ENCODE peak calls at places on chromosomes 2 and 18, in four cellular contexts. One of them, this sample, is unnamed.

GRCh38 chr18:49447810-49448745 is 12.4 kb downstream of the DYM start:
- DNase-seq in K562: peak
- DNase-seq in A549: peak
- DNase-seq in MM.1S: peak
- DNase-seq in this sample: peak

GRCh38 chr2:725464-725863 is 48.3 kb upstream of the TMEM18 start:
- DNase-seq in MM.1S: no peak
- DNase-seq in A549: no peak
- DNase-seq in K562: no peak
- DNase-seq in this sample: no peak

GRCh38 chr2:15588329-15588919 is 3.2 kb upstream of the DDX1 start:
- DNase-seq in A549: peak
- DNase-seq in K562: peak
- DNase-seq in MM.1S: peak
- DNase-seq in this sample: peak

GRCh38 chr18:25055076-25055475 is 296.9 kb downstream of the ZNF521 start:
- DNase-seq in MM.1S: no peak
- DNase-seq in K562: no peak
- DNase-seq in A549: no peak
- DNase-seq in this sample: no peak

GRCh38 chr2:14535156-14535555 is 97.4 kb upstream of the LRATD1 start:
- DNase-seq in A549: no peak
- DNase-seq in MM.1S: no peak
- DNase-seq in K562: no peak
- DNase-seq in this sample: no peak

GRCh38 chr2:98647636-98648035 is 39.2 kb downstream of the UNC50 start:
- DNase-seq in A549: no peak
- DNase-seq in K562: no peak
- DNase-seq in MM.1S: no peak
- DNase-seq in this sample: no peak

GRCh38 chr2:190159453-190159852 is 96.9 kb upstream of the MSTN start:
- DNase-seq in MM.1S: no peak
- DNase-seq in K562: no peak
- DNase-seq in A549: no peak
- DNase-seq in this sample: no peak

GRCh38 chr2:120619579-120619978 is 116.1 kb upstream of the GLI2 start:
- DNase-seq in A549: no peak
- DNase-seq in K562: no peak
- DNase-seq in MM.1S: no peak
- DNase-seq in this sample: no peak

GRCh38 chr2:191318729-191319078 is 73.5 kb downstream of the MYO1B start:
- DNase-seq in A549: peak
- DNase-seq in K562: no peak
- DNase-seq in MM.1S: no peak
- DNase-seq in this sample: no peak

GRCh38 chr2:9975805-9976447 is 24.4 kb downstream of the GRHL1 start:
- DNase-seq in MM.1S: no peak
- DNase-seq in A549: peak
- DNase-seq in K562: peak
- DNase-seq in this sample: no peak

GRCh38 chr2:217393585-217394032 is 533.7 kb upstream of the TNP1 start:
- DNase-seq in MM.1S: no peak
- DNase-seq in A549: peak
- DNase-seq in K562: no peak
- DNase-seq in this sample: no peak

GRCh38 chr2:240599141-240599583 is 12.6 kb downstream of the CAPN10 start:
- DNase-seq in K562: no peak
- DNase-seq in A549: no peak
- DNase-seq in MM.1S: no peak
- DNase-seq in this sample: no peak

GRCh38 chr2:168490015-168490874 is 34.2 kb downstream of the CERS6 start:
- DNase-seq in K562: peak
- DNase-seq in MM.1S: peak
- DNase-seq in A549: peak
- DNase-seq in this sample: peak

GRCh38 chr2:151733781-151734672 is at the start of gene NEB:
- DNase-seq in A549: no peak
- DNase-seq in K562: no peak
- DNase-seq in MM.1S: no peak
- DNase-seq in this sample: no peak

GRCh38 chr18:13440277-13441248 is 222.0 kb downstream of the LDLRAD4 start:
- DNase-seq in K562: no peak
- DNase-seq in MM.1S: no peak
- DNase-seq in A549: no peak
- DNase-seq in this sample: no peak

GRCh38 chr2:176490061-176490861 is 221.0 kb downstream of the MTX2 start:
- DNase-seq in K562: peak
- DNase-seq in A549: no peak
- DNase-seq in MM.1S: no peak
- DNase-seq in this sample: no peak

GRCh38 chr2:214699236-214699635 is 110.2 kb downstream of the BARD1 start:
- DNase-seq in MM.1S: no peak
- DNase-seq in K562: no peak
- DNase-seq in A549: no peak
- DNase-seq in this sample: no peak

GRCh38 chr18:25181993-25182392 is 170.0 kb downstream of the ZNF521 start:
- DNase-seq in A549: no peak
- DNase-seq in K562: no peak
- DNase-seq in MM.1S: no peak
- DNase-seq in this sample: no peak

GRCh38 chr18:2302628-2303516 is 268.4 kb downstream of the METTL4 start:
- DNase-seq in MM.1S: no peak
- DNase-seq in K562: peak
- DNase-seq in A549: peak
- DNase-seq in this sample: no peak

GRCh38 chr2:62306751-62307468 is 111.0 kb downstream of the B3GNT2 start:
- DNase-seq in A549: no peak
- DNase-seq in MM.1S: peak
- DNase-seq in K562: no peak
- DNase-seq in this sample: peak

GRCh38 chr2:11082880-11083279 is 72.4 kb upstream of the SLC66A3 start:
- DNase-seq in A549: no peak
- DNase-seq in MM.1S: no peak
- DNase-seq in K562: no peak
- DNase-seq in this sample: no peak

GRCh38 chr2:60806988-60807681 is 51.1 kb downstream of the PAPOLG start:
- DNase-seq in MM.1S: peak
- DNase-seq in K562: peak
- DNase-seq in A549: no peak
- DNase-seq in this sample: peak

GRCh38 chr2:190318931-190319556 is 582 bp downstream of the HIBCH start:
- DNase-seq in A549: no peak
- DNase-seq in MM.1S: peak
- DNase-seq in K562: peak
- DNase-seq in this sample: peak

GRCh38 chr18:44066541-44066940 is 614.1 kb upstream of the SETBP1 start:
- DNase-seq in A549: no peak
- DNase-seq in K562: no peak
- DNase-seq in MM.1S: no peak
- DNase-seq in this sample: no peak

GRCh38 chr2:27627963-27628766 is 647 bp downstream of the CCDC121 start:
- DNase-seq in K562: peak
- DNase-seq in A549: peak
- DNase-seq in MM.1S: no peak
- DNase-seq in this sample: peak

GRCh38 chr2:234427081-234428058 is 69.5 kb downstream of the ARL4C start:
- DNase-seq in K562: no peak
- DNase-seq in A549: peak
- DNase-seq in MM.1S: no peak
- DNase-seq in this sample: peak

GRCh38 chr2:239109041-239109915 is 261.4 kb downstream of the TWIST2 start:
- DNase-seq in MM.1S: no peak
- DNase-seq in A549: peak
- DNase-seq in K562: no peak
- DNase-seq in this sample: no peak

GRCh38 chr18:48832961-48833700 is 117.6 kb downstream of the SMAD7 start:
- DNase-seq in MM.1S: no peak
- DNase-seq in K562: no peak
- DNase-seq in A549: peak
- DNase-seq in this sample: peak

GRCh38 chr2:197011777-197012641 is 85.5 kb upstream of the PGAP1 start:
- DNase-seq in A549: peak
- DNase-seq in MM.1S: peak
- DNase-seq in K562: peak
- DNase-seq in this sample: peak

GRCh38 chr2:111100087-111100764 is 20.5 kb upstream of the BCL2L11 start:
- DNase-seq in K562: no peak
- DNase-seq in MM.1S: peak
- DNase-seq in A549: no peak
- DNase-seq in this sample: peak

GRCh38 chr2:209238765-209239584 is 184.9 kb upstream of the MAP2 start:
- DNase-seq in K562: no peak
- DNase-seq in MM.1S: no peak
- DNase-seq in A549: no peak
- DNase-seq in this sample: no peak

GRCh38 chr2:219252900-219253752 is at the start of gene TUBA4B:
- DNase-seq in K562: peak
- DNase-seq in MM.1S: peak
- DNase-seq in A549: peak
- DNase-seq in this sample: peak

GRCh38 chr2:96315400-96316071 is 9.6 kb upstream of the ITPRIPL1 start:
- DNase-seq in A549: peak
- DNase-seq in K562: no peak
- DNase-seq in MM.1S: no peak
- DNase-seq in this sample: peak

GRCh38 chr2:30336978-30337841 is 105.9 kb downstream of the LBH start:
- DNase-seq in MM.1S: peak
- DNase-seq in A549: no peak
- DNase-seq in K562: no peak
- DNase-seq in this sample: peak
- H3K4me3 ChIP-seq in MM.1S: peak
- H3K4me3 ChIP-seq in A549: no peak
- H3K4me3 ChIP-seq in K562: no peak
- H3K4me3 ChIP-seq in this sample: peak

DNA sequence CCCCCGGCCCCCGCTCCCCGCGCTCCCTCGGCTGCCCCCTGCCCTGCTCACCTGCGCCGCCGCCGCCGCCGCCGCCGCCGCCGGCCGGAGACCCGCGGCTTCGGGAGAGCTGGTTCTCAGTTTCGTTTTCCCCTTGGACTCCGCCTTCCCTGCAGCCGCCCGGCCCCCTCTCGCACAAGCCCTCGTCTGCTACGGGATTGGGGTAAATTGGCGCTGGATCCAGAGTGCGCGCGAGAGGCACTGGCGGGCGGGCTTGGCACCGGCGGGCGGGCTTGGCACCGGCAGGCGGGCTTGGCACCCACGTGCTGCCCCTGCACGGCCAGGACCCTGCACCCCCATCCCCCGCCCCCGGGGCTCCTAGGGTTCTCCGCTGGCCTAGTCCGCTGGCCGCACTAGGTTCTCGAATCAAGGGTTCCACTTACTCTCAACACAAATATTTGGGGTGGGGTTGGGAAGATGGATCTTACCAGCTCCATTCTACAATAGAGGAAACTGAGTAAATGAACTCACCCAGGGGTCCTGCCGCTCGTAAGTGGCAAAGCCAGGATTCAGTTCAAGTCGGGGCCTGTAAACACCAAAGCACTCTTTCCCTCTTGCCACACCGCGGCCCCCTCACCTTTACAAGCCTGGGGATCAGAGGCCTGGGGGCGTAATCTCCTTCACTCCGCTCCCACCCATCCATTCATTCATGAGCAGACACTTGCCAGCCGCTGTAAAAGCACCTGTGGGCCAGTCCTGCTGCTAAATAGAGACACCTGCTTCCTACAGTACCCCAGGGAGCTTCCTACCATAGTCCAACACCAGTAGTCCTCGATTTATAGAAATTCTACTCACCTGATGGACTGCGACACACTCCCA is at the start of gene EIF2AK2:
- DNase-seq in K562: peak
- DNase-seq in MM.1S: peak
- DNase-seq in A549: peak
- DNase-seq in this sample: peak
- TF ChIP-seq CTCF in K562: no peak
- TF ChIP-seq CTCF in MM.1S: no peak
- TF ChIP-seq CTCF in A549: no peak
- TF ChIP-seq CTCF in this sample: no peak

DNA sequence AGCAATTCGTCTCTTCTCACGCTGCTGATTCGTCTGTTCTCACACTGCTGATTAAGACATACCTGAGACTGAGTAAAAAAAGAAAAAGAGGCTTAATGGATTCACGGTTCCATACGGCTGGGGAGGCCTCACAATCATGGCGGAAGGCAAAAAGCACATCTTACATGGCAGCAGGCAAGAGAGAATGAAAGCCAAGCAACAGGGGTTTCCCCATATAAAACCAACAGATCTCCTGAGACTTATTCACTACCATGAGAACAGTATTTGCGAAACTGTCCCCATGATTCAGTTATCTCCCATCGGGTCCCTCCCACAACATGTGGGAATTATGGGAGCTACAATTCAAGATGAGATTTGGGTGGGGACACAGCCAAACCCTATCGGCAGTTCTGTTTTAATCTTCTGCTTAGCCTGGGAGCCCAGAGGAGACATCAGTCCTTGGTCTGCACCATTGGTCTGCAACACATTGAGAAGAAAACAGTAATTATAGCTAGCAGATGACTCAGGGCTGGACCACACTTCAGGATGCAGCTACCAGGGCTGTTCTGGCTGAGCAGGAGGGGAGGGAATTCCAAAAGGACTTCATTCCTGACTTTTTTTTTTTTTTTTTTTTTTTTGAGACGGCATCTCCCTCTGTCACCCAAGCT is 69.4 kb downstream of the CABLES1 start:
- DNase-seq in MM.1S: no peak
- DNase-seq in K562: no peak
- DNase-seq in A549: no peak
- DNase-seq in this sample: no peak
- H3K4me3 ChIP-seq in MM.1S: no peak
- H3K4me3 ChIP-seq in K562: no peak
- H3K4me3 ChIP-seq in A549: no peak
- H3K4me3 ChIP-seq in this sample: no peak

DNA sequence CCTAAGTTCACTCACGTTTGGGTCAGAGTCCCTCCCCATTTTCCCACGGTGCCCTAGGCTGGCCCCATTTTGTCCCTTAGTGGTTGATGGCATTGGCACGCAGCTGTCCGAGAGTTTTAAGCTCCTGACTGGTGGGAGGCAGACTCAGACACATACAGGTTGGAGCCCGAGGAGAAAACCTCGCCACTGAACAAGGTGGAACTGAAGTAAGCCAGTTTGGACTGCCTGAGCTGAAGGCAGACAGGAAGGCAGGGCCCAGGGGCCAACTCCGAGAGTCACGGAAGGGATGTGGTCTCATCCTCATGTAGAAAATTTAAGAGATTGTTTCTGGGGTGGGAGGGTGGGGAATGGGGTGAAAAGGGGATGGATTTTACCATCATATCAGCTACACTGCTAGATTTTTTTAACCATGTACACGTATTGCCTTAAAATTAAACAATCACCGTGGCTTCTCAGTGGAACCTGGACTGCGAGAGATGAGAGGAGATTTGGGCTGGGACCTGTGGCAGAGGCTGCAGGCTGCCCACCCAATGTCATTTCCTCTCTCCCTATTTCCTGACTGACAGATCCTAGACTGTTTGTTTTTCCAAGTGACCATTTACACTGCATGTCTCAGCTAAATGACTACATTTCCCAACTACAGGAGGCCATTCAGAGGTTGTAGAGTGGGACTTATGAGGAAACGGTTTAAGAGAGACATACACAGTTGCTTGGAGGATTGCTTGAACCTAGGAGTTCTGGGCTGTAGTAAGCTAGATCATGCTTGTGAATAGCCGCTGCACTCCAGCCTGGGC is 19.4 kb upstream of the NMUR1 start:
- DNase-seq in K562: no peak
- DNase-seq in MM.1S: no peak
- DNase-seq in A549: no peak
- DNase-seq in this sample: no peak
- TF ChIP-seq CTCF in K562: no peak
- TF ChIP-seq CTCF in MM.1S: no peak
- TF ChIP-seq CTCF in A549: no peak
- TF ChIP-seq CTCF in this sample: no peak

This sample was measured in GM12865.